ENCODE peak calls at places on chromosomes 1 and 21, in five cellular contexts. A is AML-193, P is HFFc6, H is adrenal gland, J is GM12864. B is an unnamed sample.

GRCh38 chr1:240492832-240493440 is 119.0 kb downstream of the GREM2 start:
- DNase-seq in A (no peak), H (peak; percentile 65), J (no peak), P (no peak), B (no peak)

GRCh38 chr21:37550618-37551405 is 184.2 kb downstream of the DYRK1A start:
- DNase-seq in J (no peak), H (peak; percentile 3), P (no peak), A (no peak), B (no peak)

GRCh38 chr1:31127266-31127665 is 61.7 kb upstream of the PUM1 start:
- DNase-seq in H (no peak), A (no peak), P (peak; percentile 18), J (no peak), B (no peak)

GRCh38 chr1:20981903-20982695 is 194.6 kb downstream of the EIF4G3 start:
- DNase-seq in H (no peak), J (no peak), A (peak; percentile 13), P (peak; percentile 16), B (no peak)

GRCh38 chr21:41953249-41953830 is 478 bp downstream of the C2CD2 start:
- DNase-seq in J (no peak), P (no peak), H (no peak), A (no peak), B (no peak)

GRCh38 chr21:8993943-8994639 is 1527.3 kb upstream of the TPTE start:
- DNase-seq in H (no peak), J (no peak), A (no peak), P (no peak), B (no peak)

GRCh38 chr1:51189421-51190073 is 46.5 kb upstream of the RNF11 start:
- DNase-seq in H (peak; percentile 55), J (peak; percentile 42), P (peak; percentile 71), A (peak; percentile 66), B (peak; percentile 42)

GRCh38 chr1:215566556-215567490 is at the start of gene KCTD3:
- DNase-seq in H (peak; percentile 87), P (peak; percentile 68), A (peak; percentile 28), J (no peak), B (peak; percentile 77)

GRCh38 chr21:41824466-41825207 is 54.5 kb downstream of the PRDM15 start:
- DNase-seq in J (no peak), H (no peak), P (no peak), A (no peak), B (no peak)

GRCh38 chr1:206508130-206508884 is 976 bp downstream of the RASSF5 start:
- DNase-seq in H (peak; percentile 37), P (no peak), A (no peak), J (no peak), B (no peak)

GRCh38 chr1:11157867-11158266 is 31.3 kb upstream of the ANGPTL7 start:
- DNase-seq in H (no peak), A (no peak), P (peak; percentile 21), J (no peak), B (no peak)

GRCh38 chr1:225228871-225229303 is 199.0 kb downstream of the LBR start:
- DNase-seq in H (no peak), J (no peak), P (no peak), A (no peak), B (no peak)

GRCh38 chr21:37208741-37209225 is 58.4 kb downstream of the VPS26C start:
- DNase-seq in P (no peak), A (no peak), H (no peak), J (no peak), B (no peak)

GRCh38 chr1:58896211-58897183 is 112.7 kb upstream of the JUN start:
- DNase-seq in P (no peak), A (no peak), H (peak; percentile 64), J (no peak), B (peak; percentile 78)

GRCh38 chr1:115877511-115877910 is 36.6 kb upstream of the NHLH2 start:
- DNase-seq in P (no peak), J (no peak), H (no peak), A (no peak), B (no peak)

GRCh38 chr1:234336359-234336758 is 36.9 kb upstream of the COA6 start:
- DNase-seq in J (no peak), P (no peak), A (no peak), H (no peak), B (no peak)

GRCh38 chr1:187465441-187465840 is 636.7 kb downstream of the PLA2G4A start:
- DNase-seq in J (no peak), P (no peak), H (no peak), A (no peak), B (no peak)

GRCh38 chr1:156383023-156383422 is 14.0 kb downstream of the RHBG start:
- DNase-seq in J (no peak), A (peak; percentile 42), P (peak; percentile 39), H (peak; percentile 71), B (peak; percentile 52)

GRCh38 chr1:198179556-198179981 is 22.8 kb downstream of the NEK7 start:
- DNase-seq in J (no peak), P (no peak), H (no peak), A (peak; percentile 14), B (no peak)